ENCODE peak calls at places on chromosomes 7 and 10, in nine cellular contexts. S is mammary epithelial cell, J is neural progenitor cell, G is HCT116, I is fibroblast of lung, F is H1, P is SK-N-MC, W is PC-9, T is HepG2. Y is an unnamed sample.

GRCh38 chr7:65475734-65476319 is 102.2 kb downstream of the ZNF92 start:
- DNase-seq in W (peak; percentile 1), S (peak; percentile 58), J (no peak), I (no peak), F (no peak), G (no peak), T (peak; percentile 93), P (no peak), Y (no peak)

GRCh38 chr10:132326925-132327324 is 5.1 kb upstream of the LRRC27 start:
- DNase-seq in J (no peak), F (no peak), P (no peak), G (no peak), I (no peak), T (no peak), S (no peak), W (no peak), Y (no peak)

GRCh38 chr7:50660040-50660829 is 95.0 kb upstream of the DDC start:
- DNase-seq in W (no peak), G (no peak), T (no peak), J (no peak), S (no peak), F (peak; percentile 35), I (no peak), P (no peak), Y (no peak)

GRCh38 chr7:70215491-70215890 is 617.2 kb downstream of the AUTS2 start:
- DNase-seq in P (no peak), W (no peak), J (no peak), T (no peak), S (peak; percentile 3), F (no peak), G (no peak), I (peak; percentile 8), Y (no peak)

GRCh38 chr10:79241990-79242619 is 105.2 kb upstream of the PPIF start:
- DNase-seq in T (no peak), I (peak; percentile 33), F (peak; percentile 69), S (peak; percentile 71), P (no peak), G (no peak), J (peak; percentile 69), W (peak; percentile 70), Y (peak; percentile 80)

GRCh38 chr10:19904202-19904661 is 88.0 kb downstream of the PLXDC2 start:
- DNase-seq in P (no peak), G (no peak), W (no peak), F (no peak), I (no peak), J (no peak), T (no peak), S (peak; percentile 69), Y (no peak)

GRCh38 chr10:102455893-102456471 is 4.6 kb upstream of the C10orf95 start:
- DNase-seq in P (no peak), F (no peak), S (peak; percentile 21), G (no peak), I (peak; percentile 93), T (no peak), J (no peak), W (no peak), Y (peak; percentile 86)

GRCh38 chr10:42734537-42734936 is 48.1 kb upstream of the BMS1 start:
- DNase-seq in W (no peak), G (no peak), I (no peak), T (no peak), J (no peak), F (no peak), P (no peak), S (no peak), Y (no peak)

GRCh38 chr7:81903115-81903514 is 133.3 kb upstream of the HGF start:
- DNase-seq in I (no peak), W (no peak), T (no peak), S (no peak), F (no peak), J (no peak), G (no peak), P (no peak), Y (no peak)

GRCh38 chr7:33774762-33775523 is 130.4 kb upstream of the BMPER start:
- DNase-seq in S (peak; percentile 91), I (peak; percentile 95), T (no peak), P (no peak), G (no peak), W (no peak), F (no peak), J (no peak), Y (peak; percentile 56)

GRCh38 chr7:47496666-47497065 is 85.2 kb downstream of the TNS3 start:
- DNase-seq in P (no peak), J (no peak), F (no peak), T (no peak), I (no peak), G (no peak), S (no peak), W (no peak), Y (no peak)

GRCh38 chr7:6284055-6284400 is 11.6 kb upstream of the CYTH3 start:
- DNase-seq in W (peak; percentile 59), T (no peak), J (no peak), G (no peak), F (no peak), S (peak; percentile 44), P (no peak), I (no peak), Y (no peak)

GRCh38 chr10:78260141-78260540 is 226.5 kb downstream of the RPS24 start:
- DNase-seq in F (no peak), J (no peak), T (peak; percentile 69), G (no peak), I (peak; percentile 30), P (no peak), S (no peak), W (no peak), Y (peak; percentile 69)

GRCh38 chr7:73615886-73616285 is 8.4 kb downstream of the MLXIPL start:
- DNase-seq in P (no peak), T (no peak), G (no peak), F (no peak), S (no peak), J (peak; percentile 49), I (peak; percentile 21), W (no peak), Y (no peak)

GRCh38 chr10:45410489-45410806 is 36.4 kb downstream of the ALOX5 start:
- DNase-seq in F (no peak), J (no peak), T (no peak), S (no peak), W (no peak), G (no peak), P (no peak), I (no peak), Y (no peak)

GRCh38 chr7:116687801-116688201 is 15.8 kb downstream of the MET start:
- DNase-seq in F (no peak), G (peak; percentile 73), J (peak; percentile 31), I (peak; percentile 68), P (no peak), T (peak; percentile 10), W (peak; percentile 59), S (peak; percentile 78), Y (peak; percentile 20)

GRCh38 chr7:72435366-72435765 is 23.2 kb upstream of the CALN1 start:
- DNase-seq in F (no peak), P (no peak), G (no peak), I (no peak), S (no peak), J (no peak), T (no peak), W (no peak), Y (peak; percentile 10)

GRCh38 chr7:151167197-151167911 is at the start of gene GBX1:
- DNase-seq in T (no peak), S (no peak), P (no peak), J (peak; percentile 75), I (peak; percentile 26), W (peak; percentile 19), F (peak; percentile 63), G (no peak), Y (peak; percentile 33)
- TF ChIP-seq EZH2 in T (no peak), S (no peak), P (peak; percentile 95), J (peak; percentile 82), I (peak; percentile 89), W (no peak), F (peak; percentile 69), G (no peak), Y (peak; percentile 96)

GRCh38 chr7:128190051-128190640 is 50.9 kb upstream of the LEP start:
- DNase-seq in F (peak; percentile 34), G (no peak), S (no peak), T (no peak), J (no peak), I (no peak), W (no peak), P (no peak), Y (no peak)

GRCh38 chr7:128192497-128193142 is 48.5 kb upstream of the LEP start:
- DNase-seq in S (no peak), T (no peak), I (no peak), W (no peak), P (no peak), G (no peak), J (no peak), F (no peak), Y (no peak)

GRCh38 chr7:128191136-128191844 is 49.8 kb upstream of the LEP start:
- DNase-seq in S (no peak), I (no peak), J (no peak), G (no peak), F (no peak), W (no peak), P (no peak), T (no peak), Y (no peak)

GRCh38 chr7:128189231-128189930 is 51.7 kb upstream of the LEP start:
- DNase-seq in W (no peak), S (no peak), F (no peak), G (no peak), P (no peak), I (no peak), J (no peak), T (no peak), Y (no peak)

GRCh38 chr7:128188396-128189230 is 52.5 kb upstream of the LEP start:
- DNase-seq in T (no peak), G (no peak), W (no peak), F (no peak), J (no peak), P (no peak), S (no peak), I (no peak), Y (no peak)
- TF ChIP-seq EZH2 in T (no peak), G (no peak), W (no peak), F (no peak), J (no peak), P (no peak), S (no peak), I (no peak), Y (no peak)

DNA sequence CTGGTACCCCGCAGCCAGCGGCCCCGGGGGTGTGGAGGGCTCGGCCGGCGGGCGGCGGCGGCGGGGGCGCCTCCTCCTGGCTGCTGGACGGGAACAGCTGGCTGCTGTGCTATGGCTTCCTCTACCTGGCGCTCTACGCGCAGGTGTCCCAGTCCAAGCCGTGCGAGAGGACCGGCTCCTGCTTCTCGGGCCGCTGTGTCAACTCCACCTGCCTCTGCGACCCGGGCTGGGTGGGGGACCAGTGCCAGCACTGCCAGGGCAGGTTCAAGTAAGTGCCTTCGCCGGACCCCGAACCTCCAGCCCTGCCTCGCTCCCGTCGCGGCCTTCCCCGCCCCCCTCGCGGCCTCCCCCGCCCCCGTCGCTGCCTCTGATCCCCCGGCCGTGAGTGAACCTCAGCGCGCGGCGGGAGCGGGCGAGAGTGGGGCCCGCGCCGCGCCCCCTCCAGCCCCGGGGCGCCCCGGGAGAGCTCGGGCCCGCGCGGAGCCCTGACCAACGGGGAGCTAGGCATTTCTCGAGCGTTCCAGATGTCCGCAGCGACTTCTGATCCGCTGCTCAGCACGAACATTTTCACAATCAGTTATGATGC is 704 bp downstream of the ATRNL1 start:
- DNase-seq in S (peak; percentile 2), T (no peak), W (peak; percentile 7), P (no peak), F (peak; percentile 82), I (peak; percentile 11), G (no peak), J (peak; percentile 51), Y (peak; percentile 35)
- TF ChIP-seq EZH2 in S (no peak), T (no peak), W (no peak), P (no peak), F (no peak), I (no peak), G (no peak), J (peak; percentile 56), Y (no peak)

GRCh38 chr10:6002809-6003500 is 25.6 kb upstream of the IL15RA start:
- DNase-seq in I (no peak), F (peak; percentile 3), P (no peak), G (no peak), T (no peak), S (no peak), J (no peak), W (no peak), Y (no peak)
- TF ChIP-seq EZH2 in I (no peak), F (no peak), P (no peak), G (no peak), T (no peak), S (no peak), J (no peak), W (no peak), Y (no peak)

Y was measured in hepatocyte.